ENCODE peak calls at places on chromosomes 6 and 20, in nine cellular contexts. One of them, this sample, is unnamed.

GRCh38 chr20:20547221-20547875 is 165.1 kb downstream of the RALGAPA2 start:
- DNase-seq in mesendoderm: no peak
- DNase-seq in activated CD4-positive, alpha-beta T cell treated with anti-CD3 and anti-CD28 coated beads for 48 hours: no peak
- DNase-seq in stimulated activated CD4-positive, alpha-beta T cell treated with anti-CD3 and anti-CD28 coated beads, TNF-alpha, amount 100 ng/mL, for 48 hours: no peak
- DNase-seq in stimulated activated naive B cell treated with anti-CD40 and anti-IgM and Interleukin-4, amounts not matched to agents 10 μg/mL and 1 μg/mL and 100 μg/mL, for 72 hours: peak; percentile 9
- DNase-seq in fibroblast of pulmonary artery: peak; percentile 4
- DNase-seq in stimulated activated CD8-positive, alpha-beta memory T cell treated with anti-CD3 and anti-CD28 coated beads, Interleukin-7, amount 100 ng/mL, for 4 hours: no peak
- DNase-seq in cardiac muscle cell: no peak
- DNase-seq in AG09319: no peak
- DNase-seq in this sample: no peak

GRCh38 chr6:99192561-99192960 is 156.9 kb downstream of the FAXC start:
- DNase-seq in stimulated activated naive B cell treated with anti-CD40 and anti-IgM and Interleukin-4, amounts not matched to agents 10 μg/mL and 1 μg/mL and 100 μg/mL, for 72 hours: no peak
- DNase-seq in mesendoderm: no peak
- DNase-seq in fibroblast of pulmonary artery: no peak
- DNase-seq in AG09319: no peak
- DNase-seq in cardiac muscle cell: no peak
- DNase-seq in stimulated activated CD4-positive, alpha-beta T cell treated with anti-CD3 and anti-CD28 coated beads, TNF-alpha, amount 100 ng/mL, for 48 hours: no peak
- DNase-seq in activated CD4-positive, alpha-beta T cell treated with anti-CD3 and anti-CD28 coated beads for 48 hours: no peak
- DNase-seq in stimulated activated CD8-positive, alpha-beta memory T cell treated with anti-CD3 and anti-CD28 coated beads, Interleukin-7, amount 100 ng/mL, for 4 hours: no peak
- DNase-seq in this sample: no peak

GRCh38 chr20:5039255-5039657 is 37.9 kb upstream of the SLC23A2 start:
- DNase-seq in fibroblast of pulmonary artery: no peak
- DNase-seq in stimulated activated naive B cell treated with anti-CD40 and anti-IgM and Interleukin-4, amounts not matched to agents 10 μg/mL and 1 μg/mL and 100 μg/mL, for 72 hours: peak; percentile 6
- DNase-seq in mesendoderm: no peak
- DNase-seq in activated CD4-positive, alpha-beta T cell treated with anti-CD3 and anti-CD28 coated beads for 48 hours: peak; percentile 37
- DNase-seq in cardiac muscle cell: no peak
- DNase-seq in stimulated activated CD8-positive, alpha-beta memory T cell treated with anti-CD3 and anti-CD28 coated beads, Interleukin-7, amount 100 ng/mL, for 4 hours: peak; percentile 57
- DNase-seq in AG09319: no peak
- DNase-seq in stimulated activated CD4-positive, alpha-beta T cell treated with anti-CD3 and anti-CD28 coated beads, TNF-alpha, amount 100 ng/mL, for 48 hours: no peak
- DNase-seq in this sample: peak; percentile 66

GRCh38 chr20:19275630-19276071 is 63.2 kb downstream of the SLC24A3 start:
- DNase-seq in cardiac muscle cell: no peak
- DNase-seq in stimulated activated naive B cell treated with anti-CD40 and anti-IgM and Interleukin-4, amounts not matched to agents 10 μg/mL and 1 μg/mL and 100 μg/mL, for 72 hours: no peak
- DNase-seq in mesendoderm: no peak
- DNase-seq in stimulated activated CD8-positive, alpha-beta memory T cell treated with anti-CD3 and anti-CD28 coated beads, Interleukin-7, amount 100 ng/mL, for 4 hours: no peak
- DNase-seq in AG09319: peak; percentile 42
- DNase-seq in fibroblast of pulmonary artery: peak; percentile 10
- DNase-seq in stimulated activated CD4-positive, alpha-beta T cell treated with anti-CD3 and anti-CD28 coated beads, TNF-alpha, amount 100 ng/mL, for 48 hours: no peak
- DNase-seq in activated CD4-positive, alpha-beta T cell treated with anti-CD3 and anti-CD28 coated beads for 48 hours: no peak
- DNase-seq in this sample: no peak

GRCh38 chr6:34391023-34391485 is 1.4 kb downstream of the NUDT3 start:
- DNase-seq in fibroblast of pulmonary artery: peak; percentile 87
- DNase-seq in stimulated activated CD4-positive, alpha-beta T cell treated with anti-CD3 and anti-CD28 coated beads, TNF-alpha, amount 100 ng/mL, for 48 hours: no peak
- DNase-seq in cardiac muscle cell: peak; percentile 41
- DNase-seq in stimulated activated naive B cell treated with anti-CD40 and anti-IgM and Interleukin-4, amounts not matched to agents 10 μg/mL and 1 μg/mL and 100 μg/mL, for 72 hours: no peak
- DNase-seq in activated CD4-positive, alpha-beta T cell treated with anti-CD3 and anti-CD28 coated beads for 48 hours: no peak
- DNase-seq in stimulated activated CD8-positive, alpha-beta memory T cell treated with anti-CD3 and anti-CD28 coated beads, Interleukin-7, amount 100 ng/mL, for 4 hours: no peak
- DNase-seq in mesendoderm: peak; percentile 14
- DNase-seq in AG09319: peak; percentile 86
- DNase-seq in this sample: no peak

GRCh38 chr6:67680297-67680932 is 954.7 kb upstream of the ADGRB3 start:
- DNase-seq in fibroblast of pulmonary artery: peak; percentile 23
- DNase-seq in cardiac muscle cell: no peak
- DNase-seq in stimulated activated CD8-positive, alpha-beta memory T cell treated with anti-CD3 and anti-CD28 coated beads, Interleukin-7, amount 100 ng/mL, for 4 hours: no peak
- DNase-seq in mesendoderm: no peak
- DNase-seq in AG09319: no peak
- DNase-seq in activated CD4-positive, alpha-beta T cell treated with anti-CD3 and anti-CD28 coated beads for 48 hours: no peak
- DNase-seq in stimulated activated naive B cell treated with anti-CD40 and anti-IgM and Interleukin-4, amounts not matched to agents 10 μg/mL and 1 μg/mL and 100 μg/mL, for 72 hours: no peak
- DNase-seq in stimulated activated CD4-positive, alpha-beta T cell treated with anti-CD3 and anti-CD28 coated beads, TNF-alpha, amount 100 ng/mL, for 48 hours: no peak
- DNase-seq in this sample: no peak

GRCh38 chr20:17666491-17666890 is 15.6 kb downstream of the RRBP1 start:
- DNase-seq in stimulated activated naive B cell treated with anti-CD40 and anti-IgM and Interleukin-4, amounts not matched to agents 10 μg/mL and 1 μg/mL and 100 μg/mL, for 72 hours: no peak
- DNase-seq in fibroblast of pulmonary artery: peak; percentile 71
- DNase-seq in cardiac muscle cell: no peak
- DNase-seq in AG09319: no peak
- DNase-seq in mesendoderm: no peak
- DNase-seq in activated CD4-positive, alpha-beta T cell treated with anti-CD3 and anti-CD28 coated beads for 48 hours: no peak
- DNase-seq in stimulated activated CD4-positive, alpha-beta T cell treated with anti-CD3 and anti-CD28 coated beads, TNF-alpha, amount 100 ng/mL, for 48 hours: no peak
- DNase-seq in stimulated activated CD8-positive, alpha-beta memory T cell treated with anti-CD3 and anti-CD28 coated beads, Interleukin-7, amount 100 ng/mL, for 4 hours: no peak
- DNase-seq in this sample: no peak

GRCh38 chr6:68635706-68636513 is 828 bp downstream of the ADGRB3 start:
- DNase-seq in AG09319: no peak
- DNase-seq in fibroblast of pulmonary artery: peak; percentile 23
- DNase-seq in stimulated activated CD8-positive, alpha-beta memory T cell treated with anti-CD3 and anti-CD28 coated beads, Interleukin-7, amount 100 ng/mL, for 4 hours: no peak
- DNase-seq in cardiac muscle cell: peak; percentile 45
- DNase-seq in stimulated activated CD4-positive, alpha-beta T cell treated with anti-CD3 and anti-CD28 coated beads, TNF-alpha, amount 100 ng/mL, for 48 hours: no peak
- DNase-seq in stimulated activated naive B cell treated with anti-CD40 and anti-IgM and Interleukin-4, amounts not matched to agents 10 μg/mL and 1 μg/mL and 100 μg/mL, for 72 hours: no peak
- DNase-seq in activated CD4-positive, alpha-beta T cell treated with anti-CD3 and anti-CD28 coated beads for 48 hours: peak; percentile 6
- DNase-seq in mesendoderm: no peak
- DNase-seq in this sample: no peak

GRCh38 chr6:12403201-12403826 is 113.2 kb downstream of the EDN1 start:
- DNase-seq in stimulated activated CD4-positive, alpha-beta T cell treated with anti-CD3 and anti-CD28 coated beads, TNF-alpha, amount 100 ng/mL, for 48 hours: no peak
- DNase-seq in AG09319: peak; percentile 20
- DNase-seq in activated CD4-positive, alpha-beta T cell treated with anti-CD3 and anti-CD28 coated beads for 48 hours: no peak
- DNase-seq in cardiac muscle cell: no peak
- DNase-seq in stimulated activated CD8-positive, alpha-beta memory T cell treated with anti-CD3 and anti-CD28 coated beads, Interleukin-7, amount 100 ng/mL, for 4 hours: no peak
- DNase-seq in mesendoderm: peak; percentile 44
- DNase-seq in stimulated activated naive B cell treated with anti-CD40 and anti-IgM and Interleukin-4, amounts not matched to agents 10 μg/mL and 1 μg/mL and 100 μg/mL, for 72 hours: no peak
- DNase-seq in fibroblast of pulmonary artery: peak; percentile 48
- DNase-seq in this sample: no peak

GRCh38 chr6:35719830-35720733 is 16.8 kb upstream of the ARMC12 start:
- DNase-seq in stimulated activated CD8-positive, alpha-beta memory T cell treated with anti-CD3 and anti-CD28 coated beads, Interleukin-7, amount 100 ng/mL, for 4 hours: no peak
- DNase-seq in cardiac muscle cell: peak; percentile 61
- DNase-seq in fibroblast of pulmonary artery: peak; percentile 69
- DNase-seq in mesendoderm: peak; percentile 69
- DNase-seq in stimulated activated naive B cell treated with anti-CD40 and anti-IgM and Interleukin-4, amounts not matched to agents 10 μg/mL and 1 μg/mL and 100 μg/mL, for 72 hours: peak; percentile 78
- DNase-seq in AG09319: no peak
- DNase-seq in activated CD4-positive, alpha-beta T cell treated with anti-CD3 and anti-CD28 coated beads for 48 hours: peak; percentile 66
- DNase-seq in stimulated activated CD4-positive, alpha-beta T cell treated with anti-CD3 and anti-CD28 coated beads, TNF-alpha, amount 100 ng/mL, for 48 hours: no peak
- DNase-seq in this sample: no peak

GRCh38 chr20:45735552-45735951 is 13.4 kb downstream of the SPINT4 start:
- DNase-seq in stimulated activated CD8-positive, alpha-beta memory T cell treated with anti-CD3 and anti-CD28 coated beads, Interleukin-7, amount 100 ng/mL, for 4 hours: no peak
- DNase-seq in fibroblast of pulmonary artery: no peak
- DNase-seq in AG09319: no peak
- DNase-seq in stimulated activated CD4-positive, alpha-beta T cell treated with anti-CD3 and anti-CD28 coated beads, TNF-alpha, amount 100 ng/mL, for 48 hours: no peak
- DNase-seq in activated CD4-positive, alpha-beta T cell treated with anti-CD3 and anti-CD28 coated beads for 48 hours: no peak
- DNase-seq in mesendoderm: no peak
- DNase-seq in stimulated activated naive B cell treated with anti-CD40 and anti-IgM and Interleukin-4, amounts not matched to agents 10 μg/mL and 1 μg/mL and 100 μg/mL, for 72 hours: no peak
- DNase-seq in cardiac muscle cell: no peak
- DNase-seq in this sample: no peak

GRCh38 chr6:169099411-169100202 is 154.0 kb downstream of the THBS2 start:
- DNase-seq in mesendoderm: peak; percentile 88
- DNase-seq in stimulated activated CD8-positive, alpha-beta memory T cell treated with anti-CD3 and anti-CD28 coated beads, Interleukin-7, amount 100 ng/mL, for 4 hours: no peak
- DNase-seq in activated CD4-positive, alpha-beta T cell treated with anti-CD3 and anti-CD28 coated beads for 48 hours: no peak
- DNase-seq in stimulated activated naive B cell treated with anti-CD40 and anti-IgM and Interleukin-4, amounts not matched to agents 10 μg/mL and 1 μg/mL and 100 μg/mL, for 72 hours: no peak
- DNase-seq in cardiac muscle cell: no peak
- DNase-seq in stimulated activated CD4-positive, alpha-beta T cell treated with anti-CD3 and anti-CD28 coated beads, TNF-alpha, amount 100 ng/mL, for 48 hours: no peak
- DNase-seq in AG09319: no peak
- DNase-seq in fibroblast of pulmonary artery: peak; percentile 73
- DNase-seq in this sample: no peak

GRCh38 chr20:3158968-3159431 is 665 bp downstream of the FASTKD5 start:
- DNase-seq in activated CD4-positive, alpha-beta T cell treated with anti-CD3 and anti-CD28 coated beads for 48 hours: no peak
- DNase-seq in stimulated activated naive B cell treated with anti-CD40 and anti-IgM and Interleukin-4, amounts not matched to agents 10 μg/mL and 1 μg/mL and 100 μg/mL, for 72 hours: no peak
- DNase-seq in mesendoderm: peak; percentile 68
- DNase-seq in cardiac muscle cell: peak; percentile 17
- DNase-seq in AG09319: no peak
- DNase-seq in stimulated activated CD8-positive, alpha-beta memory T cell treated with anti-CD3 and anti-CD28 coated beads, Interleukin-7, amount 100 ng/mL, for 4 hours: no peak
- DNase-seq in fibroblast of pulmonary artery: peak; percentile 22
- DNase-seq in stimulated activated CD4-positive, alpha-beta T cell treated with anti-CD3 and anti-CD28 coated beads, TNF-alpha, amount 100 ng/mL, for 48 hours: no peak
- DNase-seq in this sample: no peak

GRCh38 chr6:41546475-41546865 is 289 bp downstream of the FOXP4 start:
- DNase-seq in stimulated activated CD8-positive, alpha-beta memory T cell treated with anti-CD3 and anti-CD28 coated beads, Interleukin-7, amount 100 ng/mL, for 4 hours: no peak
- DNase-seq in stimulated activated naive B cell treated with anti-CD40 and anti-IgM and Interleukin-4, amounts not matched to agents 10 μg/mL and 1 μg/mL and 100 μg/mL, for 72 hours: no peak
- DNase-seq in fibroblast of pulmonary artery: no peak
- DNase-seq in AG09319: no peak
- DNase-seq in cardiac muscle cell: no peak
- DNase-seq in stimulated activated CD4-positive, alpha-beta T cell treated with anti-CD3 and anti-CD28 coated beads, TNF-alpha, amount 100 ng/mL, for 48 hours: no peak
- DNase-seq in mesendoderm: no peak
- DNase-seq in activated CD4-positive, alpha-beta T cell treated with anti-CD3 and anti-CD28 coated beads for 48 hours: peak; percentile 55
- DNase-seq in this sample: no peak

GRCh38 chr6:53310751-53311585 is 37.8 kb downstream of the ELOVL5 start:
- DNase-seq in stimulated activated naive B cell treated with anti-CD40 and anti-IgM and Interleukin-4, amounts not matched to agents 10 μg/mL and 1 μg/mL and 100 μg/mL, for 72 hours: no peak
- DNase-seq in stimulated activated CD4-positive, alpha-beta T cell treated with anti-CD3 and anti-CD28 coated beads, TNF-alpha, amount 100 ng/mL, for 48 hours: no peak
- DNase-seq in stimulated activated CD8-positive, alpha-beta memory T cell treated with anti-CD3 and anti-CD28 coated beads, Interleukin-7, amount 100 ng/mL, for 4 hours: no peak
- DNase-seq in cardiac muscle cell: no peak
- DNase-seq in activated CD4-positive, alpha-beta T cell treated with anti-CD3 and anti-CD28 coated beads for 48 hours: no peak
- DNase-seq in fibroblast of pulmonary artery: no peak
- DNase-seq in AG09319: no peak
- DNase-seq in mesendoderm: no peak
- DNase-seq in this sample: no peak

GRCh38 chr20:38447251-38447661 is 12.1 kb upstream of the SNHG17 start:
- DNase-seq in mesendoderm: no peak
- DNase-seq in stimulated activated naive B cell treated with anti-CD40 and anti-IgM and Interleukin-4, amounts not matched to agents 10 μg/mL and 1 μg/mL and 100 μg/mL, for 72 hours: no peak
- DNase-seq in activated CD4-positive, alpha-beta T cell treated with anti-CD3 and anti-CD28 coated beads for 48 hours: no peak
- DNase-seq in stimulated activated CD4-positive, alpha-beta T cell treated with anti-CD3 and anti-CD28 coated beads, TNF-alpha, amount 100 ng/mL, for 48 hours: no peak
- DNase-seq in AG09319: no peak
- DNase-seq in cardiac muscle cell: no peak
- DNase-seq in stimulated activated CD8-positive, alpha-beta memory T cell treated with anti-CD3 and anti-CD28 coated beads, Interleukin-7, amount 100 ng/mL, for 4 hours: no peak
- DNase-seq in fibroblast of pulmonary artery: no peak
- DNase-seq in this sample: no peak

GRCh38 chr20:35264755-35265154 is 13.2 kb downstream of the MMP24OS start:
- DNase-seq in stimulated activated CD4-positive, alpha-beta T cell treated with anti-CD3 and anti-CD28 coated beads, TNF-alpha, amount 100 ng/mL, for 48 hours: no peak
- DNase-seq in stimulated activated naive B cell treated with anti-CD40 and anti-IgM and Interleukin-4, amounts not matched to agents 10 μg/mL and 1 μg/mL and 100 μg/mL, for 72 hours: no peak
- DNase-seq in mesendoderm: peak; percentile 84
- DNase-seq in fibroblast of pulmonary artery: peak; percentile 21
- DNase-seq in activated CD4-positive, alpha-beta T cell treated with anti-CD3 and anti-CD28 coated beads for 48 hours: no peak
- DNase-seq in AG09319: no peak
- DNase-seq in stimulated activated CD8-positive, alpha-beta memory T cell treated with anti-CD3 and anti-CD28 coated beads, Interleukin-7, amount 100 ng/mL, for 4 hours: no peak
- DNase-seq in cardiac muscle cell: peak; percentile 47
- DNase-seq in this sample: no peak

GRCh38 chr6:20696676-20697075 is 162.4 kb downstream of the CDKAL1 start:
- DNase-seq in fibroblast of pulmonary artery: peak; percentile 85
- DNase-seq in stimulated activated naive B cell treated with anti-CD40 and anti-IgM and Interleukin-4, amounts not matched to agents 10 μg/mL and 1 μg/mL and 100 μg/mL, for 72 hours: no peak
- DNase-seq in AG09319: peak; percentile 27
- DNase-seq in activated CD4-positive, alpha-beta T cell treated with anti-CD3 and anti-CD28 coated beads for 48 hours: no peak
- DNase-seq in stimulated activated CD4-positive, alpha-beta T cell treated with anti-CD3 and anti-CD28 coated beads, TNF-alpha, amount 100 ng/mL, for 48 hours: no peak
- DNase-seq in mesendoderm: no peak
- DNase-seq in stimulated activated CD8-positive, alpha-beta memory T cell treated with anti-CD3 and anti-CD28 coated beads, Interleukin-7, amount 100 ng/mL, for 4 hours: no peak
- DNase-seq in cardiac muscle cell: no peak
- DNase-seq in this sample: no peak

GRCh38 chr6:38943964-38944363 is 104.6 kb upstream of the GLP1R start:
- DNase-seq in cardiac muscle cell: no peak
- DNase-seq in mesendoderm: peak; percentile 44
- DNase-seq in stimulated activated CD4-positive, alpha-beta T cell treated with anti-CD3 and anti-CD28 coated beads, TNF-alpha, amount 100 ng/mL, for 48 hours: no peak
- DNase-seq in stimulated activated naive B cell treated with anti-CD40 and anti-IgM and Interleukin-4, amounts not matched to agents 10 μg/mL and 1 μg/mL and 100 μg/mL, for 72 hours: no peak
- DNase-seq in stimulated activated CD8-positive, alpha-beta memory T cell treated with anti-CD3 and anti-CD28 coated beads, Interleukin-7, amount 100 ng/mL, for 4 hours: no peak
- DNase-seq in activated CD4-positive, alpha-beta T cell treated with anti-CD3 and anti-CD28 coated beads for 48 hours: no peak
- DNase-seq in fibroblast of pulmonary artery: no peak
- DNase-seq in AG09319: no peak
- DNase-seq in this sample: no peak

GRCh38 chr20:1875762-1876161 is 19.4 kb upstream of the SIRPA start:
- DNase-seq in mesendoderm: no peak
- DNase-seq in AG09319: no peak
- DNase-seq in fibroblast of pulmonary artery: no peak
- DNase-seq in stimulated activated naive B cell treated with anti-CD40 and anti-IgM and Interleukin-4, amounts not matched to agents 10 μg/mL and 1 μg/mL and 100 μg/mL, for 72 hours: no peak
- DNase-seq in stimulated activated CD8-positive, alpha-beta memory T cell treated with anti-CD3 and anti-CD28 coated beads, Interleukin-7, amount 100 ng/mL, for 4 hours: no peak
- DNase-seq in activated CD4-positive, alpha-beta T cell treated with anti-CD3 and anti-CD28 coated beads for 48 hours: no peak
- DNase-seq in cardiac muscle cell: no peak
- DNase-seq in stimulated activated CD4-positive, alpha-beta T cell treated with anti-CD3 and anti-CD28 coated beads, TNF-alpha, amount 100 ng/mL, for 48 hours: no peak
- DNase-seq in this sample: no peak

GRCh38 chr6:4093288-4093687 is 14.4 kb upstream of the FAM217A start:
- DNase-seq in stimulated activated naive B cell treated with anti-CD40 and anti-IgM and Interleukin-4, amounts not matched to agents 10 μg/mL and 1 μg/mL and 100 μg/mL, for 72 hours: no peak
- DNase-seq in fibroblast of pulmonary artery: no peak
- DNase-seq in AG09319: no peak
- DNase-seq in stimulated activated CD4-positive, alpha-beta T cell treated with anti-CD3 and anti-CD28 coated beads, TNF-alpha, amount 100 ng/mL, for 48 hours: no peak
- DNase-seq in mesendoderm: no peak
- DNase-seq in stimulated activated CD8-positive, alpha-beta memory T cell treated with anti-CD3 and anti-CD28 coated beads, Interleukin-7, amount 100 ng/mL, for 4 hours: no peak
- DNase-seq in activated CD4-positive, alpha-beta T cell treated with anti-CD3 and anti-CD28 coated beads for 48 hours: no peak
- DNase-seq in cardiac muscle cell: no peak
- DNase-seq in this sample: no peak

GRCh38 chr6:150590448-150590847 is 9.2 kb upstream of the PLEKHG1 start:
- DNase-seq in mesendoderm: no peak
- DNase-seq in stimulated activated CD4-positive, alpha-beta T cell treated with anti-CD3 and anti-CD28 coated beads, TNF-alpha, amount 100 ng/mL, for 48 hours: no peak
- DNase-seq in stimulated activated CD8-positive, alpha-beta memory T cell treated with anti-CD3 and anti-CD28 coated beads, Interleukin-7, amount 100 ng/mL, for 4 hours: no peak
- DNase-seq in fibroblast of pulmonary artery: no peak
- DNase-seq in AG09319: no peak
- DNase-seq in activated CD4-positive, alpha-beta T cell treated with anti-CD3 and anti-CD28 coated beads for 48 hours: no peak
- DNase-seq in cardiac muscle cell: no peak
- DNase-seq in stimulated activated naive B cell treated with anti-CD40 and anti-IgM and Interleukin-4, amounts not matched to agents 10 μg/mL and 1 μg/mL and 100 μg/mL, for 72 hours: no peak
- DNase-seq in this sample: no peak

GRCh38 chr20:48781634-48782033 is 46.2 kb downstream of the PREX1 start:
- DNase-seq in AG09319: no peak
- DNase-seq in activated CD4-positive, alpha-beta T cell treated with anti-CD3 and anti-CD28 coated beads for 48 hours: no peak
- DNase-seq in cardiac muscle cell: no peak
- DNase-seq in stimulated activated CD8-positive, alpha-beta memory T cell treated with anti-CD3 and anti-CD28 coated beads, Interleukin-7, amount 100 ng/mL, for 4 hours: no peak
- DNase-seq in fibroblast of pulmonary artery: no peak
- DNase-seq in mesendoderm: no peak
- DNase-seq in stimulated activated CD4-positive, alpha-beta T cell treated with anti-CD3 and anti-CD28 coated beads, TNF-alpha, amount 100 ng/mL, for 48 hours: no peak
- DNase-seq in stimulated activated naive B cell treated with anti-CD40 and anti-IgM and Interleukin-4, amounts not matched to agents 10 μg/mL and 1 μg/mL and 100 μg/mL, for 72 hours: no peak
- DNase-seq in this sample: no peak

GRCh38 chr20:60056345-60057122 is 98.3 kb downstream of the CDH26 start:
- DNase-seq in stimulated activated CD4-positive, alpha-beta T cell treated with anti-CD3 and anti-CD28 coated beads, TNF-alpha, amount 100 ng/mL, for 48 hours: no peak
- DNase-seq in AG09319: no peak
- DNase-seq in mesendoderm: no peak
- DNase-seq in stimulated activated CD8-positive, alpha-beta memory T cell treated with anti-CD3 and anti-CD28 coated beads, Interleukin-7, amount 100 ng/mL, for 4 hours: no peak
- DNase-seq in activated CD4-positive, alpha-beta T cell treated with anti-CD3 and anti-CD28 coated beads for 48 hours: peak; percentile 17
- DNase-seq in cardiac muscle cell: no peak
- DNase-seq in fibroblast of pulmonary artery: no peak
- DNase-seq in stimulated activated naive B cell treated with anti-CD40 and anti-IgM and Interleukin-4, amounts not matched to agents 10 μg/mL and 1 μg/mL and 100 μg/mL, for 72 hours: no peak
- DNase-seq in this sample: no peak

GRCh38 chr20:35179292-35180212 is 7.7 kb downstream of the PROCR start:
- DNase-seq in mesendoderm: no peak
- DNase-seq in stimulated activated CD8-positive, alpha-beta memory T cell treated with anti-CD3 and anti-CD28 coated beads, Interleukin-7, amount 100 ng/mL, for 4 hours: no peak
- DNase-seq in stimulated activated naive B cell treated with anti-CD40 and anti-IgM and Interleukin-4, amounts not matched to agents 10 μg/mL and 1 μg/mL and 100 μg/mL, for 72 hours: no peak
- DNase-seq in stimulated activated CD4-positive, alpha-beta T cell treated with anti-CD3 and anti-CD28 coated beads, TNF-alpha, amount 100 ng/mL, for 48 hours: no peak
- DNase-seq in fibroblast of pulmonary artery: no peak
- DNase-seq in AG09319: no peak
- DNase-seq in activated CD4-positive, alpha-beta T cell treated with anti-CD3 and anti-CD28 coated beads for 48 hours: no peak
- DNase-seq in cardiac muscle cell: no peak
- DNase-seq in this sample: no peak

GRCh38 chr20:11008444-11008843 is 334.6 kb upstream of the JAG1 start:
- DNase-seq in AG09319: no peak
- DNase-seq in mesendoderm: no peak
- DNase-seq in fibroblast of pulmonary artery: no peak
- DNase-seq in activated CD4-positive, alpha-beta T cell treated with anti-CD3 and anti-CD28 coated beads for 48 hours: no peak
- DNase-seq in stimulated activated CD4-positive, alpha-beta T cell treated with anti-CD3 and anti-CD28 coated beads, TNF-alpha, amount 100 ng/mL, for 48 hours: no peak
- DNase-seq in stimulated activated CD8-positive, alpha-beta memory T cell treated with anti-CD3 and anti-CD28 coated beads, Interleukin-7, amount 100 ng/mL, for 4 hours: no peak
- DNase-seq in cardiac muscle cell: no peak
- DNase-seq in stimulated activated naive B cell treated with anti-CD40 and anti-IgM and Interleukin-4, amounts not matched to agents 10 μg/mL and 1 μg/mL and 100 μg/mL, for 72 hours: no peak
- DNase-seq in this sample: no peak

GRCh38 chr6:50822078-50822476 is 3.4 kb downstream of the TFAP2B start:
- DNase-seq in stimulated activated naive B cell treated with anti-CD40 and anti-IgM and Interleukin-4, amounts not matched to agents 10 μg/mL and 1 μg/mL and 100 μg/mL, for 72 hours: no peak
- DNase-seq in fibroblast of pulmonary artery: no peak
- DNase-seq in activated CD4-positive, alpha-beta T cell treated with anti-CD3 and anti-CD28 coated beads for 48 hours: no peak
- DNase-seq in mesendoderm: no peak
- DNase-seq in AG09319: no peak
- DNase-seq in stimulated activated CD8-positive, alpha-beta memory T cell treated with anti-CD3 and anti-CD28 coated beads, Interleukin-7, amount 100 ng/mL, for 4 hours: no peak
- DNase-seq in cardiac muscle cell: no peak
- DNase-seq in stimulated activated CD4-positive, alpha-beta T cell treated with anti-CD3 and anti-CD28 coated beads, TNF-alpha, amount 100 ng/mL, for 48 hours: no peak
- DNase-seq in this sample: no peak

GRCh38 chr6:1865585-1865984 is 255.9 kb downstream of the FOXC1 start:
- DNase-seq in activated CD4-positive, alpha-beta T cell treated with anti-CD3 and anti-CD28 coated beads for 48 hours: no peak
- DNase-seq in fibroblast of pulmonary artery: no peak
- DNase-seq in stimulated activated CD8-positive, alpha-beta memory T cell treated with anti-CD3 and anti-CD28 coated beads, Interleukin-7, amount 100 ng/mL, for 4 hours: no peak
- DNase-seq in cardiac muscle cell: no peak
- DNase-seq in AG09319: no peak
- DNase-seq in stimulated activated naive B cell treated with anti-CD40 and anti-IgM and Interleukin-4, amounts not matched to agents 10 μg/mL and 1 μg/mL and 100 μg/mL, for 72 hours: no peak
- DNase-seq in stimulated activated CD4-positive, alpha-beta T cell treated with anti-CD3 and anti-CD28 coated beads, TNF-alpha, amount 100 ng/mL, for 48 hours: no peak
- DNase-seq in mesendoderm: no peak
- DNase-seq in this sample: no peak

GRCh38 chr20:46635514-46636091 is 15.7 kb downstream of the SLC13A3 start:
- DNase-seq in stimulated activated naive B cell treated with anti-CD40 and anti-IgM and Interleukin-4, amounts not matched to agents 10 μg/mL and 1 μg/mL and 100 μg/mL, for 72 hours: no peak
- DNase-seq in activated CD4-positive, alpha-beta T cell treated with anti-CD3 and anti-CD28 coated beads for 48 hours: no peak
- DNase-seq in stimulated activated CD4-positive, alpha-beta T cell treated with anti-CD3 and anti-CD28 coated beads, TNF-alpha, amount 100 ng/mL, for 48 hours: no peak
- DNase-seq in AG09319: no peak
- DNase-seq in stimulated activated CD8-positive, alpha-beta memory T cell treated with anti-CD3 and anti-CD28 coated beads, Interleukin-7, amount 100 ng/mL, for 4 hours: no peak
- DNase-seq in fibroblast of pulmonary artery: no peak
- DNase-seq in cardiac muscle cell: no peak
- DNase-seq in mesendoderm: peak; percentile 19
- DNase-seq in this sample: no peak

GRCh38 chr6:10163159-10163962 is 251.5 kb downstream of the TFAP2A start:
- DNase-seq in activated CD4-positive, alpha-beta T cell treated with anti-CD3 and anti-CD28 coated beads for 48 hours: no peak
- DNase-seq in AG09319: no peak
- DNase-seq in mesendoderm: no peak
- DNase-seq in cardiac muscle cell: no peak
- DNase-seq in stimulated activated CD8-positive, alpha-beta memory T cell treated with anti-CD3 and anti-CD28 coated beads, Interleukin-7, amount 100 ng/mL, for 4 hours: no peak
- DNase-seq in fibroblast of pulmonary artery: no peak
- DNase-seq in stimulated activated CD4-positive, alpha-beta T cell treated with anti-CD3 and anti-CD28 coated beads, TNF-alpha, amount 100 ng/mL, for 48 hours: no peak
- DNase-seq in stimulated activated naive B cell treated with anti-CD40 and anti-IgM and Interleukin-4, amounts not matched to agents 10 μg/mL and 1 μg/mL and 100 μg/mL, for 72 hours: no peak
- DNase-seq in this sample: no peak

GRCh38 chr6:82365011-82365751 is 1.6 kb downstream of the TPBG start:
- DNase-seq in fibroblast of pulmonary artery: peak; percentile 35
- DNase-seq in stimulated activated CD4-positive, alpha-beta T cell treated with anti-CD3 and anti-CD28 coated beads, TNF-alpha, amount 100 ng/mL, for 48 hours: no peak
- DNase-seq in stimulated activated CD8-positive, alpha-beta memory T cell treated with anti-CD3 and anti-CD28 coated beads, Interleukin-7, amount 100 ng/mL, for 4 hours: no peak
- DNase-seq in mesendoderm: peak; percentile 77
- DNase-seq in cardiac muscle cell: peak; percentile 59
- DNase-seq in AG09319: no peak
- DNase-seq in activated CD4-positive, alpha-beta T cell treated with anti-CD3 and anti-CD28 coated beads for 48 hours: peak; percentile 7
- DNase-seq in stimulated activated naive B cell treated with anti-CD40 and anti-IgM and Interleukin-4, amounts not matched to agents 10 μg/mL and 1 μg/mL and 100 μg/mL, for 72 hours: no peak
- DNase-seq in this sample: no peak

This sample was measured in natural killer cell.